ENCODE peak calls at places on chromosomes 13 and 19, in five cellular contexts. N, S, V, E and C are unnamed samples.

GRCh38 chr19:10074153-10074552 is 12.0 kb upstream of the SHFL start:
- DNase-seq in N (peak), S (no peak), V (no peak), E (no peak), C (no peak)

GRCh38 chr19:44553478-44554171 is 24.1 kb upstream of the CEACAM20 start:
- DNase-seq in N (no peak), S (no peak), V (no peak), E (no peak), C (no peak)

GRCh38 chr19:8393871-8394250 is 3.7 kb downstream of the RAB11B start:
- DNase-seq in N (no peak), S (no peak), V (peak), E (no peak), C (no peak)

GRCh38 chr13:45737571-45738002 is 35.5 kb downstream of the CBY2 start:
- DNase-seq in N (peak), S (no peak), V (no peak), E (no peak), C (no peak)

GRCh38 chr19:16366433-16367268 is 42.0 kb downstream of the KLF2 start:
- DNase-seq in N (peak), S (no peak), V (no peak), E (no peak), C (no peak)

GRCh38 chr19:38524994-38525634 is 91.6 kb downstream of the RYR1 start:
- DNase-seq in N (no peak), S (no peak), V (no peak), E (no peak), C (no peak)

GRCh38 chr13:94061316-94061715 is 418.2 kb downstream of the DCT start:
- DNase-seq in N (no peak), S (no peak), V (no peak), E (no peak), C (no peak)

GRCh38 chr13:31965361-31966066 is 66.1 kb upstream of the FRY start:
- DNase-seq in N (no peak), S (no peak), V (no peak), E (no peak), C (no peak)

GRCh38 chr19:43809762-43810696 is 7.8 kb upstream of the LYPD5 start:
- DNase-seq in N (peak), S (no peak), V (no peak), E (no peak), C (no peak)

GRCh38 chr13:96075953-96076543 is 13.9 kb upstream of the HS6ST3 start:
- DNase-seq in N (peak), S (no peak), V (no peak), E (no peak), C (no peak)

GRCh38 chr13:43661321-43661720 is 125.5 kb downstream of the ENOX1 start:
- DNase-seq in N (no peak), S (no peak), V (no peak), E (no peak), C (no peak)

GRCh38 chr13:97220151-97220900 is 1.8 kb upstream of the MBNL2 start:
- DNase-seq in N (no peak), S (no peak), V (no peak), E (no peak), C (no peak)

GRCh38 chr19:48332662-48333466 is 7.5 kb downstream of the EMP3 start:
- DNase-seq in N (peak), S (peak), V (peak), E (peak), C (peak)

GRCh38 chr19:18895828-18896341 is at the start of gene CERS1:
- DNase-seq in N (peak), S (no peak), V (peak), E (no peak), C (no peak)

GRCh38 chr13:97280478-97280877 is 58.3 kb downstream of the MBNL2 start:
- DNase-seq in N (no peak), S (no peak), V (no peak), E (no peak), C (no peak)

GRCh38 chr19:37691881-37692504 is 27.6 kb downstream of the ZNF607 start:
- DNase-seq in N (peak), S (peak), V (peak), E (peak), C (peak)

GRCh38 chr13:113616991-113617749 is 32.6 kb downstream of the TFDP1 start:
- DNase-seq in N (peak), S (no peak), V (no peak), E (peak), C (no peak)

GRCh38 chr13:40897058-40897457 is 107.6 kb downstream of the SLC25A15 start:
- DNase-seq in N (no peak), S (no peak), V (no peak), E (no peak), C (no peak)

GRCh38 chr19:7159105-7159933 is 89.8 kb downstream of the ZNF557 start:
- DNase-seq in N (no peak), S (peak), V (no peak), E (peak), C (peak)

GRCh38 chr19:1846517-1847205 is 1.6 kb downstream of the REXO1 start:
- DNase-seq in N (no peak), S (no peak), V (no peak), E (no peak), C (no peak)

GRCh38 chr19:6712692-6713670 is 7.5 kb downstream of the C3 start:
- DNase-seq in N (no peak), S (no peak), V (no peak), E (peak), C (no peak)

GRCh38 chr19:2923510-2923909 is 21.3 kb downstream of the ZNF77 start:
- DNase-seq in N (no peak), S (no peak), V (no peak), E (no peak), C (no peak)

GRCh38 chr13:34334984-34335661 is 517.2 kb downstream of the RFC3 start:
- DNase-seq in N (no peak), S (no peak), V (no peak), E (no peak), C (no peak)

GRCh38 chr19:17328517-17329060 is 6.1 kb downstream of the ANO8 start:
- DNase-seq in N (peak), S (no peak), V (no peak), E (no peak), C (no peak)

GRCh38 chr13:109818891-109819290 is 32.5 kb upstream of the IRS2 start:
- DNase-seq in N (no peak), S (no peak), V (no peak), E (no peak), C (no peak)

GRCh38 chr13:113041293-113041690 is 64.3 kb upstream of the F7 start:
- DNase-seq in N (no peak), S (peak), V (peak), E (peak), C (no peak)

GRCh38 chr19:44007473-44007872 is 4.7 kb downstream of the ZNF230 start:
- DNase-seq in N (no peak), S (no peak), V (no peak), E (no peak), C (no peak)

GRCh38 chr19:46806651-46807050 is 18.3 kb upstream of the SLC1A5 start:
- DNase-seq in N (no peak), S (no peak), V (no peak), E (no peak), C (no peak)

GRCh38 chr19:42122691-42123607 is 9.3 kb downstream of the POU2F2 start:
- DNase-seq in N (no peak), S (no peak), V (no peak), E (no peak), C (no peak)

GRCh38 chr13:45809810-45810394 is 41.7 kb downstream of the SIAH3 start:
- DNase-seq in N (no peak), S (no peak), V (no peak), E (no peak), C (no peak)

GRCh38 chr13:73417012-73417615 is 358.3 kb downstream of the KLF5 start:
- DNase-seq in N (peak), S (no peak), V (no peak), E (no peak), C (no peak)

GRCh38 chr13:33271759-33272158 is 13.8 kb downstream of the STARD13 start:
- DNase-seq in N (no peak), S (no peak), V (no peak), E (no peak), C (no peak)

GRCh38 chr13:78562237-78562889 is 41.0 kb downstream of the POU4F1 start:
- DNase-seq in N (no peak), S (no peak), V (no peak), E (no peak), C (no peak)

GRCh38 chr13:44191504-44192171 is 182.0 kb upstream of the SERP2 start:
- DNase-seq in N (peak), S (peak), V (peak), E (no peak), C (peak)